ENCODE peak calls at places on chromosome 19, in six cellular contexts. Z, O, K, B, N and T are unnamed samples.

GRCh38 chr19:45646345-45646698 is 7.1 kb upstream of the EML2 start:
- DNase-seq in Z (no peak), O (no peak), K (no peak), B (no peak), N (no peak), T (no peak)

GRCh38 chr19:54159352-54160181 is at the start of gene LENG1:
- DNase-seq in Z (peak; percentile 100), O (peak; percentile 100), K (peak; percentile 100), B (peak; percentile 100), N (peak; percentile 99), T (peak; percentile 99)

GRCh38 chr19:18351544-18351943 is 11.1 kb downstream of the PGPEP1 start:
- DNase-seq in Z (no peak), O (no peak), K (no peak), B (no peak), N (no peak), T (no peak)

GRCh38 chr19:11435833-11436313 is 438 bp downstream of the PRKCSH start:
- DNase-seq in Z (no peak), O (no peak), K (peak; percentile 36), B (no peak), N (no peak), T (no peak)

GRCh38 chr19:34350161-34350561 is 14.8 kb upstream of the GPI start:
- DNase-seq in Z (no peak), O (no peak), K (no peak), B (no peak), N (no peak), T (no peak)

GRCh38 chr19:7333198-7334118 is 15.3 kb upstream of the ARHGEF18 start:
- DNase-seq in Z (no peak), O (peak; percentile 42), K (peak; percentile 56), B (no peak), N (peak; percentile 69), T (no peak)

GRCh38 chr19:49403404-49404187 is 15.5 kb downstream of the KASH5 start:
- DNase-seq in Z (no peak), O (no peak), K (no peak), B (no peak), N (no peak), T (no peak)

GRCh38 chr19:18502236-18502632 is 19.6 kb downstream of the ELL start:
- DNase-seq in Z (no peak), O (no peak), K (no peak), B (no peak), N (peak; percentile 57), T (no peak)

GRCh38 chr19:48540110-48540509 is 11.9 kb upstream of the SULT2B1 start:
- DNase-seq in Z (peak; percentile 55), O (no peak), K (no peak), B (no peak), N (no peak), T (no peak)

GRCh38 chr19:44071824-44072542 is at the start of gene ZNF284:
- DNase-seq in Z (peak; percentile 95), O (peak; percentile 87), K (peak; percentile 88), B (peak; percentile 83), N (peak; percentile 90), T (no peak)

GRCh38 chr19:15779756-15780476 is 7.5 kb upstream of the OR10H5 start:
- DNase-seq in Z (peak; percentile 12), O (peak; percentile 81), K (peak; percentile 35), B (no peak), N (peak; percentile 93), T (no peak)

GRCh38 chr19:1474011-1474764 is 4.8 kb downstream of the C19orf25 start:
- DNase-seq in Z (no peak), O (no peak), K (peak; percentile 62), B (no peak), N (peak; percentile 55), T (no peak)

GRCh38 chr19:34310494-34310981 is 54.5 kb upstream of the GPI start:
- DNase-seq in Z (no peak), O (no peak), K (no peak), B (no peak), N (no peak), T (no peak)

GRCh38 chr19:751501-752341 is 809 bp downstream of the MISP start:
- DNase-seq in Z (peak; percentile 90), O (no peak), K (no peak), B (peak; percentile 69), N (no peak), T (peak; percentile 94)

GRCh38 chr19:45999653-46000121 is 4.4 kb downstream of the CCDC61 start:
- DNase-seq in Z (peak; percentile 45), O (no peak), K (no peak), B (no peak), N (no peak), T (no peak)

GRCh38 chr19:49017666-49018351 is 918 bp upstream of the LHB start:
- DNase-seq in Z (no peak), O (no peak), K (peak; percentile 44), B (peak; percentile 31), N (peak; percentile 79), T (peak; percentile 63)

GRCh38 chr19:49338691-49339363 is 3.6 kb downstream of the CD37 start:
- DNase-seq in Z (peak; percentile 54), O (peak; percentile 85), K (peak; percentile 91), B (no peak), N (peak; percentile 90), T (peak; percentile 38)

GRCh38 chr19:2619076-2619475 is 83.4 kb downstream of the GNG7 start:
- DNase-seq in Z (no peak), O (no peak), K (no peak), B (no peak), N (no peak), T (no peak)

GRCh38 chr19:39515551-39516191 is 732 bp downstream of the SELENOV start:
- DNase-seq in Z (no peak), O (no peak), K (no peak), B (no peak), N (no peak), T (no peak)

GRCh38 chr19:49182848-49183375 is 25.3 kb downstream of the TRPM4 start:
- DNase-seq in Z (no peak), O (no peak), K (no peak), B (no peak), N (no peak), T (no peak)

GRCh38 chr19:45444318-45445041 is 20.8 kb upstream of the ERCC1 start:
- DNase-seq in Z (peak; percentile 92), O (peak; percentile 95), K (peak; percentile 95), B (peak; percentile 90), N (peak; percentile 99), T (peak; percentile 75)

GRCh38 chr19:50290775-50291174 is 38.4 kb downstream of the KCNC3 start:
- DNase-seq in Z (no peak), O (no peak), K (no peak), B (no peak), N (no peak), T (no peak)

GRCh38 chr19:46972301-46972700 is 47.3 kb upstream of the NPAS1 start:
- DNase-seq in Z (no peak), O (no peak), K (no peak), B (peak; percentile 78), N (peak; percentile 68), T (no peak)

GRCh38 chr19:43662487-43662886 is 7.5 kb downstream of the PLAUR start:
- DNase-seq in Z (no peak), O (no peak), K (no peak), B (no peak), N (no peak), T (no peak)

GRCh38 chr19:50779504-50780457 is 9.5 kb downstream of the GPR32 start:
- DNase-seq in Z (no peak), O (no peak), K (no peak), B (no peak), N (no peak), T (no peak)

GRCh38 chr19:12757544-12758274 is 6.1 kb downstream of the BEST2 start:
- DNase-seq in Z (peak; percentile 79), O (peak; percentile 49), K (peak; percentile 65), B (peak; percentile 69), N (peak; percentile 87), T (peak; percentile 66)

GRCh38 chr19:6067975-6068374 is 42.3 kb downstream of the RFX2 start:
- DNase-seq in Z (no peak), O (no peak), K (no peak), B (no peak), N (no peak), T (no peak)

GRCh38 chr19:9445037-9445436 is 9.7 kb upstream of the ZNF266 start:
- DNase-seq in Z (no peak), O (no peak), K (no peak), B (no peak), N (no peak), T (no peak)

GRCh38 chr19:8050274-8051096 is 2.1 kb upstream of the CCL25 start:
- DNase-seq in Z (peak; percentile 94), O (peak; percentile 51), K (peak; percentile 77), B (peak; percentile 30), N (peak; percentile 94), T (peak; percentile 56)

GRCh38 chr19:41369769-41370168 is 5.8 kb upstream of the B9D2 start:
- DNase-seq in Z (no peak), O (no peak), K (no peak), B (no peak), N (no peak), T (no peak)

GRCh38 chr19:29482855-29483640 is 42.7 kb upstream of the VSTM2B start:
- DNase-seq in Z (no peak), O (no peak), K (no peak), B (no peak), N (no peak), T (no peak)